ENCODE peak calls at places on chromosome X, in nine cellular contexts. M is esophagus squamous epithelium, L is adrenal gland, J is psoas muscle, C is fibroblast of lung, U is GM06990, B is pancreas, W is AG04450, O is heart right ventricle. P is an unnamed sample. For H3K27me3, the result is how much of the 10 kb centered on the place peaks cover.

GRCh38 chrX:3257471-3257870 is 89.0 kb downstream of the MXRA5 start:
- DNase-seq in C (peak), O (no peak), M (no peak), U (no peak), B (no peak), W (no peak), L (no peak), J (no peak), P (no peak)

GRCh38 chrX:118459494-118459893 is 36.1 kb upstream of the DOCK11 start:
- DNase-seq in M (no peak), U (no peak), J (no peak), O (no peak), W (no peak), C (peak), L (no peak), B (no peak), P (peak)

GRCh38 chrX:115378471-115378870 is 89.0 kb downstream of the LUZP4 start:
- DNase-seq in O (no peak), L (no peak), W (no peak), U (no peak), B (no peak), C (peak), J (no peak), M (no peak), P (no peak)

GRCh38 chrX:25015486-25016360 is at the start of gene ARX:
- DNase-seq in W (peak), L (peak), O (peak), B (peak), J (peak), C (peak), U (peak), M (no peak), P (no peak)

GRCh38 chrX:118977424-118977823 is 3.0 kb downstream of the LONRF3 start:
- DNase-seq in B (no peak), U (no peak), J (no peak), C (no peak), W (no peak), O (no peak), L (no peak), M (no peak), P (no peak)

GRCh38 chrX:41482153-41482850 is 35.2 kb downstream of the NYX start:
- DNase-seq in J (no peak), U (no peak), M (no peak), C (no peak), W (no peak), O (no peak), L (peak), B (no peak), P (no peak)

GRCh38 chrX:140431521-140431920 is 73.3 kb downstream of the SOX3 start:
- DNase-seq in O (no peak), W (no peak), L (no peak), U (no peak), C (peak), J (no peak), B (no peak), M (no peak), P (no peak)

GRCh38 chrX:29496636-29497180 is 718.7 kb upstream of the MAGEB2 start:
- DNase-seq in O (no peak), L (no peak), B (no peak), C (no peak), J (no peak), M (no peak), W (no peak), U (no peak), P (no peak)

GRCh38 chrX:135086197-135086854 is 34.0 kb downstream of the ETDB start:
- DNase-seq in B (no peak), L (peak), W (peak), J (no peak), M (no peak), C (peak), O (peak), U (no peak), P (peak)

GRCh38 chrX:44872319-44872816 is 620 bp upstream of the KDM6A start:
- DNase-seq in U (no peak), M (no peak), W (no peak), J (no peak), L (peak), C (peak), B (peak), O (no peak), P (peak)

GRCh38 chrX:24828600-24828999 is 134.9 kb downstream of the POLA1 start:
- DNase-seq in U (no peak), O (no peak), B (no peak), W (no peak), J (no peak), C (no peak), M (no peak), L (peak), P (no peak)

GRCh38 chrX:55908685-55909212 is 191.2 kb downstream of the RRAGB start:
- DNase-seq in C (peak), L (no peak), O (peak), M (no peak), J (no peak), U (peak), W (no peak), B (no peak), P (peak)

GRCh38 chrX:138925330-138925729 is 213.8 kb upstream of the FGF13 start:
- DNase-seq in J (peak), C (peak), U (no peak), O (no peak), B (no peak), M (no peak), W (peak), L (peak), P (no peak)

GRCh38 chrX:120797201-120797938 is 78.3 kb downstream of the CT47B1 start:
- DNase-seq in B (no peak), O (no peak), U (no peak), W (no peak), L (no peak), C (peak), J (no peak), M (no peak), P (no peak)

GRCh38 chrX:9845574-9845948 is 59.3 kb downstream of the SHROOM2 start:
- DNase-seq in W (no peak), M (no peak), U (no peak), J (no peak), O (no peak), B (no peak), L (no peak), C (no peak), P (no peak)

GRCh38 chrX:53239474-53239873 is 14.5 kb upstream of the KDM5C start:
- DNase-seq in W (no peak), B (no peak), C (no peak), U (no peak), O (no peak), J (no peak), M (no peak), L (peak), P (no peak)

GRCh38 chrX:137430984-137431475 is 134.9 kb upstream of the ZIC3 start:
- DNase-seq in C (no peak), J (no peak), L (no peak), O (no peak), M (no peak), B (no peak), U (no peak), W (no peak), P (no peak)

GRCh38 chrX:120302434-120302833 is 8.8 kb downstream of the TMEM255A start:
- DNase-seq in U (peak), W (no peak), O (no peak), C (no peak), M (no peak), J (no peak), B (no peak), L (no peak), P (peak)

GRCh38 chrX:19121898-19122640 is at the start of gene ADGRG2:
- DNase-seq in M (no peak), J (peak), W (no peak), L (no peak), C (peak), B (peak), O (peak), U (no peak), P (no peak)

GRCh38 chrX:129701624-129702069 is 37.1 kb upstream of the XPNPEP2 start:
- DNase-seq in J (peak), M (no peak), W (no peak), C (peak), U (no peak), O (peak), B (peak), L (no peak), P (no peak)

GRCh38 chrX:56368962-56369361 is 136.8 kb downstream of the KLF8 start:
- DNase-seq in C (no peak), W (no peak), M (no peak), U (no peak), J (no peak), B (no peak), L (no peak), O (no peak), P (no peak)

GRCh38 chrX:21946925-21947641 is 6.6 kb downstream of the SMS start:
- DNase-seq in W (no peak), J (no peak), U (no peak), M (no peak), B (no peak), L (no peak), O (no peak), C (peak), P (no peak)

GRCh38 chrX:115966920-115967319 is 203.6 kb upstream of the AGTR2 start:
- DNase-seq in M (no peak), B (no peak), U (no peak), C (peak), O (no peak), J (no peak), L (no peak), W (no peak), P (no peak)

GRCh38 chrX:28595346-28595745 is 8.1 kb downstream of the IL1RAPL1 start:
- DNase-seq in O (no peak), M (no peak), J (no peak), W (no peak), B (no peak), U (no peak), L (no peak), C (no peak), P (no peak)

GRCh38 chrX:129846686-129847085 is 3.0 kb upstream of the ZDHHC9 start:
- DNase-seq in W (no peak), L (no peak), M (no peak), U (no peak), J (no peak), O (no peak), B (no peak), C (no peak), P (no peak)

GRCh38 chrX:13966071-13966850 is 63.4 kb downstream of the GEMIN8 start:
- DNase-seq in J (no peak), O (no peak), M (no peak), C (peak), U (no peak), L (no peak), W (no peak), B (no peak), P (no peak)

GRCh38 chrX:129876734-129877395 is 29.1 kb upstream of the UTP14A start:
- DNase-seq in O (no peak), W (no peak), L (no peak), C (peak), J (no peak), U (no peak), B (no peak), M (no peak), P (no peak)

GRCh38 chrX:69503228-69503834 is 795 bp upstream of the NALF2 start:
- DNase-seq in U (no peak), M (no peak), W (no peak), B (no peak), O (no peak), J (no peak), L (peak), C (no peak), P (no peak)

GRCh38 chrX:118839334-118839958 is 15.8 kb downstream of the ZCCHC12 start:
- DNase-seq in M (no peak), J (peak), U (peak), O (peak), W (no peak), B (peak), C (peak), L (peak), P (peak)

GRCh38 chrX:53918697-53919096 is 125.6 kb downstream of the PHF8 start:
- DNase-seq in J (no peak), L (no peak), B (peak), O (no peak), U (no peak), M (no peak), W (no peak), C (peak), P (no peak)

GRCh38 chrX:9310596-9310995 is 154.3 kb upstream of the TBL1X start:
- DNase-seq in U (no peak), C (peak), W (no peak), L (no peak), O (no peak), B (no peak), J (no peak), M (no peak), P (no peak)

GRCh38 chrX:1164322-1165288 is 47.8 kb downstream of the CRLF2 start:
- DNase-seq in U (peak), C (no peak), M (no peak), L (peak), J (peak), O (no peak), B (no peak), W (no peak), P (no peak)

GRCh38 chrX:13489451-13489850 is 80.0 kb upstream of the EGFL6 start:
- DNase-seq in C (peak), B (no peak), L (peak), U (no peak), O (peak), M (no peak), W (no peak), J (peak), P (no peak)

GRCh38 chrX:40157228-40158035 is 59.7 kb upstream of the BCOR start:
- DNase-seq in U (no peak), O (no peak), J (no peak), L (no peak), C (no peak), W (no peak), M (no peak), B (no peak), P (no peak)

GRCh38 chrX:80648023-80648422 is 161.7 kb downstream of the BRWD3 start:
- DNase-seq in J (no peak), C (no peak), U (no peak), L (no peak), M (no peak), W (no peak), B (no peak), O (no peak), P (no peak)

GRCh38 chrX:137031517-137032377 is 2.0 kb downstream of the GPR101 start:
- DNase-seq in U (peak), W (no peak), L (peak), C (peak), B (peak), O (no peak), M (no peak), J (peak), P (no peak)

GRCh38 chrX:15816453-15816838 is 26.2 kb downstream of the ZRSR2 start:
- DNase-seq in M (no peak), C (no peak), B (no peak), L (no peak), J (no peak), U (no peak), W (no peak), O (no peak), P (no peak)
- TF ChIP-seq CTCF in M (no peak), C (no peak), B (no peak), L (no peak), J (no peak), U (no peak), W (no peak), O (no peak), P (no peak)

DNA sequence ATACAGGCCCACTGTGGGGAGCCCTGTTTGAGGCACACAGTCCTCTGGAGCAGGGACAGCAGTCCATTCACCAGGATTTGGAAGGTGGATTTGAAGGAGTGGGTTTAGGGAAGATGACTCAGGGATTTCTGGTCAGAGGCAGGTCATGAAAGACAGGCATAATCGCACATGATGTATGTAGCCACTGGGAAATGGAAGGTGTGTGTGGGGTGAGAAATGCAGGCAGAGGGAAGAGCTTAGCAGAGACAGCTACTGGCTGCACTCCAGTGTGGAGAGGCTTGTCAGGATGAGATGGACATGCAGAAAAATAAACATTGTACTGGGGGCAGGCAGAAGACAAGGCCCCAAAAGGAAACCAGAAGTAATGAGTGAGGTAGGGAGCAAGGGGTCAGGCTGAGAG is 85.2 kb upstream of the STS start:
- DNase-seq in L (no peak), U (no peak), C (peak), M (no peak), B (no peak), J (no peak), W (no peak), O (no peak), P (no peak)
- H3K27me3 ChIP-seq in L (under half), U (under half), C (under half), M (under half), B (under half), J (under half), W (under half), O (under half), P (under half)

DNA sequence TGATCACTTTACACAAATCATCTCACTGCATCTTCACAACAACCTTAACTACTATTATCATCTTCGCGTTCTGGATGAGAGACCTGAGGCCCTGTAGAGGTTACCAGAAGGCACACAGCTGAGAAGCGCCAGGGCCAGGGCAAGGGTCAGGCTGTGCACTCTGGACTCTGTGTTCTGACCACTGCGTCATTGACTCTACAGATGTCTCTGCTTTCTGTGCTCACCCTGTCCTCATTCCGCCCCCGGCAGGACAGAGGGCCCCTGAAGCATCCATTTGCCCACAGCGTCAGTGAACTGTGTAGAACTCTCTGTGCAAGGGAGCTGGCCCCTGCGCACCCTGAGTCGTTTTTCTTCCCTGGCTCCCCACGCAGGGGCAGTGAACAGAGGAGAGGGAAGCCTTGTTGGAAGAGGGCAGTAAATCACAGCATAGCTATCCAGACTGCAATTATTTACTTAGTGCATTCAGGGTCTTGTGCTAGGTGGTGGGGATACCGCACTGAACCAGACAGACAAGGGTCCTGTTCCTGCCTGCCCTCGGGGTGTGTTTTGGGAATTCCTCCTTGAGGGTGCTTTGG is 6.1 kb upstream of the WAS start:
- DNase-seq in W (no peak), L (no peak), O (no peak), B (no peak), J (no peak), C (no peak), M (no peak), U (no peak), P (no peak)
- TF ChIP-seq CTCF in W (no peak), L (no peak), O (no peak), B (no peak), J (no peak), C (no peak), M (no peak), U (no peak), P (no peak)

GRCh38 chrX:112341598-112341997 is 259.0 kb upstream of the TRPC5 start:
- DNase-seq in L (no peak), J (no peak), B (no peak), U (no peak), O (no peak), W (peak), M (no peak), C (peak), P (no peak)
- H3K27me3 ChIP-seq in L (under half), J (under half), B (under half), U (under half), O (under half), W (under half), M (under half), C (under half), P (under half)

GRCh38 chrX:83469551-83469950 is 38.5 kb upstream of the POU3F4 start:
- DNase-seq in B (no peak), L (peak), C (peak), W (no peak), J (no peak), U (no peak), O (no peak), M (no peak), P (no peak)
- TF ChIP-seq CTCF in B (peak), L (peak), C (no peak), W (no peak), J (peak), U (peak), O (no peak), M (no peak), P (no peak)

DNA sequence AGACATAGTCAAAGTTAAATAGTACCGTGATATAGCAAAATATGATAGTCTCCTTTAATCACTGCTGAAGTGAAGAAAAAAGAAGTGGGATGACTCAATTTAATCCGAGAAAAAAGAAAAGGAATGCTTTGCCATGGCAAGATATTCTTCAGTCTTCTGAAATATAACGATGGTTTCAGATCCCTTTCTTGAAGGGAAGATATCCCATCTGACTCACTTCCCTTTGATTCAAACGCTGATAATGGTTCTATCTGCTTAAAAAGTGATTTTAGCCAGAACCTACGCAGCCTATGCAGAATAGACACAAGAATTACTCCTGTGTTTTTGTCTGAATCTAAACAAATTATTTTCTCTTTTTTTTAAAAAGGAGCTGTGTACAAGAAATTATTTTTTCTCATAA is 68.1 kb upstream of the FTHL17 start:
- DNase-seq in U (no peak), O (no peak), L (no peak), W (no peak), C (peak), J (no peak), M (no peak), B (no peak), P (no peak)
- H3K27me3 ChIP-seq in U (under half), O (under half), L (under half), W (under half), C (under half), J (under half), M (under half), B (under half), P (under half)

P was measured in CD4-positive, alpha-beta T cell.